ENCODE peak calls at places on chromosomes 2 and 18, in seven cellular contexts. L, Y, M, G, A, J and U are unnamed samples.

GRCh38 chr2:11710210-11710609 is 36.2 kb upstream of the LPIN1 start:
- DNase-seq in L (no peak), Y (no peak), M (peak; percentile 67), G (no peak), A (no peak), J (no peak), U (no peak)

GRCh38 chr2:189674374-189675112 is at the start of gene ANKAR:
- DNase-seq in L (peak; percentile 62), Y (peak; percentile 87), M (peak; percentile 80), G (peak; percentile 69), A (peak; percentile 80), J (peak; percentile 67), U (peak; percentile 79)

GRCh38 chr2:227033471-227034148 is 130.4 kb downstream of the COL4A4 start:
- DNase-seq in L (no peak), Y (peak; percentile 8), M (peak; percentile 13), G (peak; percentile 51), A (peak; percentile 19), J (no peak), U (peak; percentile 40)

GRCh38 chr18:51559902-51560287 is 362.4 kb upstream of the MEX3C start:
- DNase-seq in L (no peak), Y (no peak), M (no peak), G (no peak), A (no peak), J (no peak), U (no peak)

GRCh38 chr2:64273524-64274398 is 129.5 kb upstream of the PELI1 start:
- DNase-seq in L (no peak), Y (no peak), M (peak; percentile 97), G (no peak), A (no peak), J (no peak), U (peak; percentile 72)

GRCh38 chr2:15460112-15460620 is 101.0 kb downstream of the NBAS start:
- DNase-seq in L (no peak), Y (no peak), M (no peak), G (no peak), A (no peak), J (no peak), U (no peak)

GRCh38 chr2:174439323-174439722 is 43.8 kb downstream of the SCRN3 start:
- DNase-seq in L (no peak), Y (no peak), M (no peak), G (no peak), A (no peak), J (no peak), U (no peak)

GRCh38 chr18:59957957-59958356 is 58.2 kb downstream of the PMAIP1 start:
- DNase-seq in L (no peak), Y (no peak), M (peak; percentile 70), G (peak; percentile 96), A (no peak), J (no peak), U (peak; percentile 97)

GRCh38 chr18:8362863-8363262 is 246.4 kb upstream of the RAB12 start:
- DNase-seq in L (no peak), Y (no peak), M (no peak), G (no peak), A (no peak), J (no peak), U (no peak)

GRCh38 chr2:96767135-96767871 is 6.6 kb downstream of the CNNM4 start:
- DNase-seq in L (no peak), Y (no peak), M (no peak), G (no peak), A (no peak), J (no peak), U (no peak)